ENCODE peak calls at places on chromosomes 12 and 14, in six cellular contexts. S is AG04450, C is H9, T is skeletal muscle cell, P is NCI-H187 treated with DMSO at 0.1 percent for 48 hours, X is sigmoid colon. I is an unnamed sample.

GRCh38 chr12:12997734-12998133 is 2.3 kb downstream of the HEBP1 start:
- DNase-seq in T (no peak), C (no peak), P (no peak), S (no peak), X (no peak), I (no peak)

GRCh38 chr14:60332046-60332399 is 83.0 kb downstream of the PPM1A start:
- DNase-seq in T (no peak), S (no peak), C (no peak), X (no peak), P (no peak), I (no peak)

GRCh38 chr12:51028126-51028810 is 2.1 kb upstream of the SLC11A2 start:
- DNase-seq in T (no peak), X (no peak), C (peak), P (peak), S (no peak), I (no peak)

GRCh38 chr14:23538785-23539184 is 12.8 kb downstream of the ZFHX2 start:
- DNase-seq in S (no peak), P (no peak), X (no peak), C (peak), T (no peak), I (no peak)

GRCh38 chr12:98179151-98179550 is 336.2 kb upstream of the TMPO start:
- DNase-seq in S (no peak), T (no peak), X (no peak), C (no peak), P (no peak), I (no peak)

GRCh38 chr12:46456356-46457334 is 84.1 kb upstream of the SLC38A2 start:
- DNase-seq in P (no peak), T (no peak), C (no peak), X (no peak), S (no peak), I (no peak)

GRCh38 chr12:41956353-41956752 is 188.3 kb downstream of the GXYLT1 start:
- DNase-seq in S (no peak), C (no peak), T (no peak), X (no peak), P (no peak), I (no peak)

GRCh38 chr14:37573355-37573754 is 21.7 kb downstream of the FOXA1 start:
- DNase-seq in X (no peak), S (no peak), T (no peak), C (no peak), P (no peak), I (no peak)

GRCh38 chr12:116982721-116983502 is 72.2 kb downstream of the FBXW8 start:
- DNase-seq in X (no peak), C (no peak), S (peak), T (no peak), P (no peak), I (peak)

GRCh38 chr12:67669217-67669924 is 20.8 kb downstream of the DYRK2 start:
- DNase-seq in S (no peak), X (no peak), C (no peak), T (no peak), P (no peak), I (no peak)

GRCh38 chr12:12398026-12398859 is 41.4 kb downstream of the BORCS5 start:
- DNase-seq in X (peak), C (no peak), P (no peak), T (peak), S (peak), I (peak)

GRCh38 chr12:131060011-131060703 is 106.5 kb downstream of the ADGRD1 start:
- DNase-seq in P (no peak), C (peak), X (peak), T (no peak), S (no peak), I (no peak)

GRCh38 chr12:113709456-113709855 is 237.8 kb upstream of the LHX5 start:
- DNase-seq in X (no peak), P (no peak), T (no peak), S (no peak), C (no peak), I (no peak)

I was measured in AG09309.